ENCODE peak calls at places on chromosome 13, in seven cellular contexts. H is Right ventricle myocardium superior; K is heart left ventricle; F is T-helper 9 cell; U is left ventricle myocardium superior; Q is activated B cell treated with CpG ODN at 0.5 μM for 24 hours; V is CD4-positive, CD25-positive, alpha-beta regulatory T cell. S is an unnamed sample.

GRCh38 chr13:109700176-109700575 is 86.2 kb downstream of the IRS2 start:
- DNase-seq in H (peak), K (peak), F (no peak), U (peak), Q (no peak), V (no peak), S (peak)

GRCh38 chr13:50187352-50188029 is 172.2 kb downstream of the KCNRG start:
- DNase-seq in H (no peak), K (no peak), F (no peak), U (no peak), Q (no peak), V (no peak), S (no peak)

GRCh38 chr13:40564342-40564997 is 102.0 kb downstream of the FOXO1 start:
- DNase-seq in H (no peak), K (no peak), F (no peak), U (no peak), Q (no peak), V (peak), S (no peak)

GRCh38 chr13:51797664-51798488 is 6.1 kb downstream of the DHRS12 start:
- DNase-seq in H (no peak), K (no peak), F (peak), U (no peak), Q (no peak), V (peak), S (peak)

GRCh38 chr13:108851660-108852059 is 222.2 kb downstream of the MYO16 start:
- DNase-seq in H (no peak), K (no peak), F (no peak), U (no peak), Q (no peak), V (no peak), S (no peak)

GRCh38 chr13:110467516-110467915 is 94.0 kb downstream of the RAB20 start:
- DNase-seq in H (peak), K (no peak), F (no peak), U (no peak), Q (no peak), V (no peak), S (no peak)

GRCh38 chr13:40624338-40624737 is 42.1 kb downstream of the FOXO1 start:
- DNase-seq in H (no peak), K (no peak), F (no peak), U (no peak), Q (no peak), V (peak), S (no peak)

GRCh38 chr13:48232420-48233096 is 448 bp upstream of the ITM2B start:
- DNase-seq in H (no peak), K (no peak), F (no peak), U (no peak), Q (no peak), V (no peak), S (peak)

GRCh38 chr13:40553356-40553755 is 113.1 kb downstream of the FOXO1 start:
- DNase-seq in H (no peak), K (no peak), F (no peak), U (no peak), Q (no peak), V (no peak), S (no peak)

S was measured in thyroid gland.